ENCODE peak calls at places on chromosomes 4 and X, in four cellular contexts. P is psoas muscle, R is lower lobe of right lung, N is HCT116. W is an unnamed sample.

GRCh38 chr4:184815046-184815877 is 10.5 kb downstream of the ACSL1 start:
- DNase-seq in P (peak), R (peak), N (peak), W (peak)

GRCh38 chr4:79585330-79585729 is 177.3 kb upstream of the GK2 start:
- DNase-seq in P (no peak), R (no peak), N (no peak), W (no peak)

GRCh38 chrX:130030826-130031225 is 48.4 kb downstream of the BCORL1 start:
- DNase-seq in P (no peak), R (no peak), N (no peak), W (no peak)

GRCh38 chrX:3659761-3660160 is 53.7 kb downstream of the PRKX start:
- DNase-seq in P (no peak), R (no peak), N (no peak), W (no peak)

GRCh38 chr4:57137261-57137660 is 27.1 kb upstream of the IGFBP7 start:
- DNase-seq in P (no peak), R (no peak), N (no peak), W (no peak)

GRCh38 chrX:27591938-27592337 is 1.8 kb downstream of the DCAF8L2 start:
- DNase-seq in P (no peak), R (no peak), N (no peak), W (no peak)

GRCh38 chrX:53223955-53224859 is 800 bp downstream of the KDM5C start:
- DNase-seq in P (peak), R (no peak), N (peak), W (no peak)

GRCh38 chr4:142452132-142452855 is 393.8 kb downstream of the INPP4B start:
- DNase-seq in P (no peak), R (no peak), N (no peak), W (no peak)

GRCh38 chr4:5724377-5724776 is 13.4 kb downstream of the EVC start:
- DNase-seq in P (no peak), R (no peak), N (no peak), W (no peak)

GRCh38 chr4:6179362-6179761 is 21.0 kb downstream of the JAKMIP1 start:
- DNase-seq in P (no peak), R (no peak), N (no peak), W (no peak)

GRCh38 chr4:19729873-19730735 is 521.6 kb upstream of the SLIT2 start:
- DNase-seq in P (no peak), R (no peak), N (no peak), W (no peak)

GRCh38 chr4:180811556-180811955 is 1431.6 kb upstream of the TENM3 start:
- DNase-seq in P (no peak), R (no peak), N (no peak), W (no peak)

GRCh38 chr4:99506781-99507180 is 4.0 kb upstream of the C4orf17 start:
- DNase-seq in P (no peak), R (no peak), N (no peak), W (no peak)

GRCh38 chrX:13009256-13009655 is 34.3 kb downstream of the TMSB4X start:
- DNase-seq in P (no peak), R (peak), N (no peak), W (no peak)

GRCh38 chr4:80042821-80043220 is 30.2 kb downstream of the ANTXR2 start:
- DNase-seq in P (no peak), R (no peak), N (no peak), W (no peak)

GRCh38 chrX:152901816-152902501 is 4.1 kb downstream of the ZNF185 start:
- DNase-seq in P (peak), R (no peak), N (no peak), W (no peak)

GRCh38 chr4:71941001-71941400 is 90.8 kb upstream of the NPFFR2 start:
- DNase-seq in P (no peak), R (no peak), N (peak), W (peak)

GRCh38 chrX:47648376-47648775 is 2.0 kb downstream of the ELK1 start:
- DNase-seq in P (no peak), R (no peak), N (no peak), W (no peak)

GRCh38 chr4:1310796-1311715 is 21.4 kb downstream of the MAEA start:
- DNase-seq in P (peak), R (peak), N (no peak), W (no peak)

GRCh38 chr4:119233750-119234149 is 21.2 kb downstream of the USP53 start:
- DNase-seq in P (no peak), R (no peak), N (no peak), W (no peak)

GRCh38 chr4:40055379-40055872 is 1.2 kb upstream of the N4BP2 start:
- DNase-seq in P (no peak), R (no peak), N (no peak), W (peak)

GRCh38 chr4:110634320-110635154 is 11.7 kb upstream of the PITX2 start:
- DNase-seq in P (no peak), R (no peak), N (no peak), W (peak)

GRCh38 chr4:3660928-3661515 is 105.2 kb upstream of the ADRA2C start:
- DNase-seq in P (no peak), R (no peak), N (no peak), W (no peak)

GRCh38 chrX:17608898-17609297 is 128.4 kb upstream of the SCML1 start:
- DNase-seq in P (no peak), R (no peak), N (no peak), W (no peak)

GRCh38 chr4:148004228-148004813 is 272.4 kb downstream of the ARHGAP10 start:
- DNase-seq in P (peak), R (no peak), N (no peak), W (no peak)

GRCh38 chr4:19945979-19946380 is 305.7 kb upstream of the SLIT2 start:
- DNase-seq in P (no peak), R (no peak), N (peak), W (no peak)

GRCh38 chr4:79331126-79331876 is 5.4 kb upstream of the NAA11 start:
- DNase-seq in P (no peak), R (no peak), N (no peak), W (no peak)

GRCh38 chrX:151397741-151398070 is 700 bp downstream of the VMA21 start:
- DNase-seq in P (no peak), R (no peak), N (no peak), W (peak)

GRCh38 chr4:86961605-86962295 is 26.9 kb downstream of the AFF1 start:
- DNase-seq in P (no peak), R (no peak), N (no peak), W (peak)

GRCh38 chrX:155216179-155216939 is at the start of gene VBP1:
- DNase-seq in P (peak), R (peak), N (peak), W (peak)
- TF ChIP-seq CTCF in P (peak), R (peak), N (peak), W (peak)

GRCh38 chrX:111445485-111445884 is 33.5 kb upstream of the DCX start:
- DNase-seq in P (no peak), R (no peak), N (peak), W (peak)
- TF ChIP-seq CTCF in P (peak), R (peak), N (peak), W (no peak)

GRCh38 chr4:14749910-14750309 is 252.4 kb upstream of the CPEB2 start:
- DNase-seq in P (no peak), R (peak), N (no peak), W (peak)
- TF ChIP-seq CTCF in P (peak), R (peak), N (no peak), W (peak)

DNA sequence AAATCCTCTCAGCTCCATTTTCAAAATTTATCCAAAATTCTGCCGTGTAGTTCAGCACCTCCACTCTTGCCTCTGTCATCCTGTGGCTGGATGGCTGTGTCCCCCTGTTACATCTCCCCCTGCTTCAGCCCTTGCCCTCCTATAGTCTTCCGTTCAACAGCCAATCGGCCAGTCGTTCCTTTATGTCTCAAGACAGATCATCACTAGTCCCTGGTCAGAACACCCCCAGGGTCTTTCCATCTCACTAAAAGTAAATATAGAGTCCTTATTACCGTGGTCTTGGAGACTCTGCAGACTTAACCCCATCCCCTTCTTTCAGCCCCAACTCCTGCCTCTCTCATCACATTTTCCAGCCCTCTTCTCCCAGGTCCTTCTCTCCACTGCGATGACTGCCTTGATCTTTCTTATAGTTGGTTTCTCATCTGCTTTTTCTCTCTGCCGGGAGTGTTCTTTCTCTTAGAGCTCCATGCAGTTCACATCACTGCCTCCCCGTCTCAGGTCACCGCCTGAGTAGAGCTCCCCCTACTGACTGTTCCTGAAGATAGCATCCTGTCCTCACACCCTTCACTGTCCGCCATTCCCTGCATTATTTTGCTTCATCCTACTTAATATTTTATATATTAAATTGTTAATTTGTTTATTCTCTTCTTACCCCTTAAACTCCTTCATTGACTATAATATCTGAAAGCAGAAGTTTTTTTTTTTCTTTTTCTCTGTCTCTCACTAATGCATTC is 736.9 kb upstream of the MAGEB2 start:
- DNase-seq in P (no peak), R (no peak), N (peak), W (peak)
- TF ChIP-seq CTCF in P (peak), R (peak), N (peak), W (peak)

GRCh38 chr4:152073738-152074137 is 312.9 kb upstream of the GATB start:
- DNase-seq in P (no peak), R (peak), N (no peak), W (no peak)
- TF ChIP-seq CTCF in P (no peak), R (no peak), N (no peak), W (no peak)

DNA sequence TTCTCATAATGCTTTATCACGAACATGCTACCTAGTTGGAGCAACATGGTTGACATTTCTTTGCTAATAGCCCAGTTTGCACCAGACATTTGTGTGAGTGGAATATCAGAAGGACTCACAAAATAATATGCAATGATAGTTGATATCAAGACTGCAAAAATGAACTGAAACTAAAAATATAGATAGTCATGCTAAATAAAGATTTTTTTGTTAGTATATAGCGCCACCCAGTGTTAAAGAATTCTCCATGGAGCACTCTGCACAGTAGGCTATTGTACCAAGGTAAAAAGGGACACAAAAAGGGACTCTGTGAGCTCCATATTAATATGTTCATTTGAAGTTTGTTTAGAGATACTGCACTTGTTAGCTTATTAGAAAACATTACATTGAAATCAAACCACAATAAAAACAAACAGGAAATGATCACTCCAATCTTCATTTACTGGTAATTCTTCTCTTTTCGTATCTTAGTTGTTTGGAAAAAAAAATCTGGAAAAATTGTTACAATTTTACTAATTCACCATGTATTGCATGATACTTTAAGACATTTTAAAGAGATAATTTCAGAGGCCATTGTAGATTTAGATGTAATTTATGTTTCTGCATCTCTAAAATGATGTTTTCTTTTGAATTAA is 1509.6 kb downstream of the ADGRL3 start:
- DNase-seq in P (no peak), R (no peak), N (no peak), W (peak)
- TF ChIP-seq CTCF in P (peak), R (peak), N (no peak), W (no peak)

DNA sequence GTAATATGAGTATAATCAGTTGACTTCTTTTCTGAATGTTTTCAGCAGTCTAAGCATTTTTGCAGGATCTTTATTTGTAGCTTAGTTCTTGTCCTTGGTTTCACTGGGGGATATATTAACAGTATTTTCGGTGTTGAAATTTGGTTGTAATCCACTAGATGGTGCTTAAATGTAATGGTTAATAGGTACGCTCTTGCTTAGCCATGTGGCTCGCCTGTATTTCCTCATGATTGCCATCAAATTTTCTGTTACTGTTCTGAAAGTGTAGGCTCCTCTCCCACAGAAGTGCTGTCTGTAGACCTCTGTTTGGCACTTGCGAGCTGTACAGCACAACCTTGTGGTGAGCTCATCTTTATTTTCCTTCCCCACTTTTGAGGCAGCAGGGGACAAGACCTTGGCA is 3.9 kb upstream of the FAAH2 start:
- DNase-seq in P (no peak), R (no peak), N (no peak), W (no peak)
- TF ChIP-seq CTCF in P (no peak), R (no peak), N (no peak), W (no peak)

DNA sequence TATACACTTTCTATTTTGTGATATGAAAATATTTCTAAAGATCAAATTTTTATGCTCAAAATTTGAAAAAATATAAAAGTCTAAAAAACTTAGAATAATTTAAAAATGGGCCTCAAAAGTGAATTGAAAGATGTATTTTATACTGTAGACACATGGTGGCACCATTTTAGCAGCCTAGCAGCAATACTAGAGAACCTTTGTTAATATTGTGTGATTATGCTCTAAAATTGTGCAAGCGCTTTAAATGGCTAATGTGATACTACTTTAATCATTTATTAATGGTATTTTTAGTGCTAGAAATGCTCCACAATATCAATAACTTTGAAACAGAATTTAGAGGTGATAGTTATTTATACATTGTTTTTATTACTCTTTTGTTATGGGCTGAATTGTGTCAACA is 3.7 kb upstream of the GUF1 start:
- DNase-seq in P (no peak), R (no peak), N (no peak), W (no peak)
- TF ChIP-seq CTCF in P (no peak), R (no peak), N (peak), W (no peak)

DNA sequence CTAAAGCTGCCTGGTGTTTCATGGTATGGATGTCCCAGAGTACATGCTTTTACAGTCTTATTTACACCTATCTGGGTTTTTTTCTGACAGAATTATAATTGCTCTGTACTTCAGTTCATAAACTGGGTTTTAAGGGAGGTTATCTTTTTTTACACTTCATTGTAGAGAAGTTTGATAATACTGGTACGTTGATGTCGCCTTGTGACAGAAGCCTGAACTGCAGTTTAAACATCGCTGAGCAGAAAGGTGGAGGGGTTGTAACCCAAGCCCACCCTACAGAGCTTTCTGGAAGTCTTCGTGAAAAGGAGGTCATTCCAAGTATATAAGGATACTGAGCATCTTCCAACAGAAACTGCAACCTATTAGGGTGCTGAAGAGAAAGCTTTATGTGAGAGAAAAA is 46.4 kb downstream of the BEX1 start:
- DNase-seq in P (no peak), R (no peak), N (no peak), W (no peak)
- TF ChIP-seq CTCF in P (no peak), R (no peak), N (peak), W (no peak)

DNA sequence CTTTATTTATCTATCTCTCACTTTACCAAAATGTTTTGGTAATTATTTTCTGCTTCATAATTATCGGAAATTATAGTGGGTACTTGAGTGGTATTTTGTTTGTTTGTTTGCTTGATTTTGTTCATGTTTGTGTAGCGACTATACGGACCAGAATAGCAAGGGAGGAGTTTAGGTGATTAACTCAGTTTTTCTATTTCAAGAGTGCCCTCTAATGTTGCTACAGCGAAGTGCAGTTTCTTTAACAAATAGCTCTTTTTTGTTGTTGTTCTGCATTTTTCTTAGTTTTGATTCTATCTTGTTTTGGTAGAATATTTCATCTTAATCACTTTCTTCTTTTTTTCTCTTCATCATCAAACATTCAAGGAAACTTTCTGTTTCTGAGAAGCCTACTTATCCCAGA is 40.8 kb upstream of the QRFPR start:
- DNase-seq in P (no peak), R (no peak), N (peak), W (no peak)
- TF ChIP-seq CTCF in P (no peak), R (peak), N (peak), W (no peak)